ENCODE peak calls at places on chromosomes 6 and 20, in eight cellular contexts. D is gastrocnemius medialis; Q is activated CD4-positive, alpha-beta T cell treated with anti-CD3 and anti-CD28 coated beads, Interleukin-2, amount 50 U/mL, for 24 hours; I is amniotic stem cell; Y is GM23248; S is GM12865; W is ELR; H is BE2C. R is an unnamed sample.

GRCh38 chr6:8526619-8527018 is 91.3 kb upstream of the SLC35B3 start:
- DNase-seq in I (no peak), D (no peak), W (no peak), S (no peak), H (no peak), Y (no peak), Q (no peak), R (no peak)

GRCh38 chr6:43129434-43130194 is 41.5 kb upstream of the SRF start:
- DNase-seq in D (no peak), W (peak; percentile 73), Q (no peak), Y (peak; percentile 82), I (no peak), H (peak; percentile 71), S (peak; percentile 43), R (no peak)

GRCh38 chr20:57089701-57090144 is 176.7 kb downstream of the BMP7 start:
- DNase-seq in Q (peak; percentile 27), Y (peak; percentile 63), H (peak; percentile 84), S (peak; percentile 68), I (no peak), D (no peak), W (peak; percentile 66), R (peak; percentile 33)

GRCh38 chr6:15297895-15298590 is 52.2 kb downstream of the JARID2 start:
- DNase-seq in H (no peak), Q (no peak), D (no peak), W (no peak), I (no peak), Y (peak; percentile 45), S (no peak), R (no peak)

GRCh38 chr6:35091353-35092083 is 49.6 kb downstream of the TCP11 start:
- DNase-seq in H (no peak), W (peak; percentile 30), I (no peak), S (no peak), Y (peak; percentile 75), D (no peak), Q (no peak), R (no peak)

GRCh38 chr20:21456207-21456606 is 57.7 kb downstream of the NKX2-2 start:
- DNase-seq in I (no peak), S (no peak), H (no peak), W (no peak), Q (no peak), Y (no peak), D (no peak), R (no peak)

GRCh38 chr6:144896296-144896695 is 611.2 kb downstream of the UTRN start:
- DNase-seq in S (no peak), Y (no peak), D (no peak), Q (no peak), I (no peak), H (peak; percentile 31), W (no peak), R (no peak)

GRCh38 chr6:40898073-40898472 is 140.9 kb downstream of the UNC5CL start:
- DNase-seq in Q (no peak), H (no peak), I (no peak), W (no peak), Y (no peak), S (no peak), D (no peak), R (no peak)

GRCh38 chr6:44051516-44051915 is 75.7 kb downstream of the MRPL14 start:
- DNase-seq in S (no peak), W (peak; percentile 92), H (peak; percentile 64), Q (no peak), I (no peak), D (no peak), Y (peak; percentile 87), R (no peak)

GRCh38 chr6:157158456-157158855 is 164.9 kb downstream of the TMEM242 start:
- DNase-seq in D (no peak), I (no peak), W (no peak), Q (no peak), H (no peak), Y (no peak), S (no peak), R (no peak)